ENCODE peak calls at places on chromosomes 3 and 15, in six cellular contexts. J is H1, Q is breast epithelium, B is left ventricle myocardium inferior, P is GM12878, Y is uterus. L is an unnamed sample.

GRCh38 chr3:57604971-57605370 is 7.8 kb upstream of the ARF4 start:
- DNase-seq in Y (no peak), P (no peak), J (no peak), Q (no peak), B (no peak), L (no peak)

GRCh38 chr3:194808709-194809108 is 123.0 kb downstream of the FAM43A start:
- DNase-seq in Q (no peak), J (no peak), B (no peak), Y (no peak), P (no peak), L (no peak)

GRCh38 chr15:100602822-100603393 is 519 bp downstream of the ASB7 start:
- DNase-seq in Y (no peak), P (peak), Q (no peak), B (no peak), J (peak), L (no peak)

GRCh38 chr15:43151688-43152087 is 18.3 kb downstream of the TMEM62 start:
- DNase-seq in P (no peak), Q (no peak), Y (no peak), J (no peak), B (no peak), L (no peak)

GRCh38 chr15:52362497-52362896 is 66.9 kb upstream of the MYO5C start:
- DNase-seq in Y (no peak), J (no peak), Q (no peak), P (no peak), B (no peak), L (no peak)

GRCh38 chr15:35290301-35290721 is 205.2 kb upstream of the NANOGP8 start:
- DNase-seq in P (no peak), B (no peak), Y (no peak), J (no peak), Q (no peak), L (no peak)

GRCh38 chr3:194615221-194615620 is 18.0 kb downstream of the TMEM44 start:
- DNase-seq in Q (no peak), B (no peak), P (no peak), J (no peak), Y (no peak), L (no peak)

GRCh38 chr15:74396445-74397238 is 29.2 kb upstream of the CYP11A1 start:
- DNase-seq in B (no peak), P (peak), Q (no peak), Y (no peak), J (no peak), L (no peak)

GRCh38 chr3:59510576-59510975 is 460.8 kb upstream of the CFAP20DC start:
- DNase-seq in Y (no peak), J (no peak), P (no peak), Q (no peak), B (no peak), L (no peak)

GRCh38 chr15:69602921-69603320 is 150.3 kb downstream of the RPLP1 start:
- DNase-seq in J (no peak), P (no peak), Q (no peak), B (no peak), Y (no peak), L (no peak)

GRCh38 chr3:172140499-172141391 is 101.4 kb downstream of the FNDC3B start:
- DNase-seq in Q (peak), P (no peak), B (no peak), J (no peak), Y (peak), L (peak)

GRCh38 chr15:100691321-100691720 is 88.9 kb downstream of the ASB7 start:
- DNase-seq in Q (no peak), P (no peak), B (no peak), J (no peak), Y (no peak), L (peak)

GRCh38 chr3:169659858-169660614 is 3.5 kb downstream of the MECOM start:
- DNase-seq in Q (no peak), P (no peak), B (no peak), J (peak), Y (no peak), L (no peak)

GRCh38 chr15:31251165-31251564 is 75.5 kb upstream of the KLF13 start:
- DNase-seq in B (no peak), J (no peak), P (no peak), Y (no peak), Q (no peak), L (no peak)

GRCh38 chr3:56839784-56840724 is 38.3 kb upstream of the ARHGEF3 start:
- DNase-seq in J (no peak), Y (peak), B (no peak), P (no peak), Q (no peak), L (no peak)

GRCh38 chr3:45110185-45110833 is 35.9 kb downstream of the CDCP1 start:
- DNase-seq in Q (no peak), P (no peak), B (no peak), J (no peak), Y (no peak), L (no peak)

GRCh38 chr3:129304141-129304540 is 25.5 kb downstream of the HMCES start:
- DNase-seq in J (no peak), B (no peak), Y (no peak), Q (no peak), P (no peak), L (no peak)

GRCh38 chr3:53040361-53040820 is 5.5 kb downstream of the SFMBT1 start:
- DNase-seq in J (no peak), Y (no peak), Q (no peak), B (no peak), P (no peak), L (no peak)

GRCh38 chr15:73873889-73874511 is 636 bp downstream of the TBC1D21 start:
- DNase-seq in B (no peak), Q (no peak), J (no peak), Y (no peak), P (no peak), L (no peak)

GRCh38 chr3:183775781-183776180 is 49.6 kb downstream of the MAP6D1 start:
- DNase-seq in Y (peak), P (no peak), Q (no peak), B (peak), J (no peak), L (no peak)

DNA sequence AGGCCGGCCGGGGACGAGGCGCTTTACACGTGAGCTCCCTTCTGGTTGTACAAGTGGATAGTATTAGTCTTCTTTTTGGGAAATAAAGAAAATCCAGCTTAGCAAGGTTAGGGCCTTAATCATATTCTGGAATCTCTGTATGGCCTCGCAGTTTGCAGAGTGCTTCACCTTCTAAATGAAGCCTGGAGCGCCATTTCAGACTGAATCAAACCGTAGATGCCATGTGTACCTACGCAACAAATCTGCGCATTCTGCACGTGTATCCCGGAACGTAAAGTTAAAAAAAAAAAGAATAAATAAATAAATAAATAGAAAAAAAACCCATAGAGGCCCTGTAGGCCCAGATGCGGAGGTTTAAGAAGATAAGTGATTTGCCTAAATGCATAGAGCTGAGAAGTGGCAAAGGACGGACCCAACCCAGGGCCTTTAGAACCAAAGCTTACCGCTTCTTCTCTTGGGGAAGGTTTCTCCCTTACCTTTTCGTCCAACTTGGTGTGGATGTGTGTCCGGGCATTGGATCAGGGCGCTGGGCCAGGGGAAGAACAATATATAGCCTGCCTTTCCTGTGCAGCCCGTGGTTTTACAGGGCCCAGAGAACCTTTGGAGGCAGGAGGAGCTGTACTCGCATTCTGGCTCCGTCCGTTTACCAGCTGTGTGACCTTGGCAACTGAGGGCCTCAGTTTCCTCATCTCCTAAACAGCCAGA is 516 bp upstream of the P3H2 start:
- DNase-seq in Y (no peak), P (no peak), B (no peak), Q (no peak), J (no peak), L (no peak)
- H3K27ac ChIP-seq in Y (peak), P (no peak), B (peak), Q (peak), J (no peak), L (no peak)

GRCh38 chr15:58952751-58953150 is 19.3 kb upstream of the SLTM start:
- DNase-seq in P (no peak), B (no peak), J (no peak), Y (no peak), Q (no peak), L (no peak)

GRCh38 chr15:58958811-58959210 is 25.3 kb upstream of the SLTM start:
- DNase-seq in Y (no peak), B (no peak), P (no peak), J (no peak), Q (no peak), L (no peak)

GRCh38 chr15:58962136-58962535 is 25.3 kb upstream of the RNF111 start:
- DNase-seq in Y (no peak), Q (no peak), J (no peak), B (no peak), P (no peak), L (no peak)

GRCh38 chr15:58962662-58963565 is 24.5 kb upstream of the RNF111 start:
- DNase-seq in B (no peak), J (no peak), P (no peak), Y (no peak), Q (no peak), L (no peak)

GRCh38 chr15:58957101-58957973 is 23.9 kb upstream of the SLTM start:
- DNase-seq in Q (no peak), B (no peak), Y (peak), J (peak), P (no peak), L (peak)
- H3K4me3 ChIP-seq in Q (no peak), B (no peak), Y (no peak), J (no peak), P (no peak), L (no peak)

GRCh38 chr3:126080970-126081369 is 3.0 kb downstream of the SLC41A3 start:
- DNase-seq in J (no peak), P (no peak), Q (no peak), B (no peak), Y (no peak), L (no peak)
- H3K27ac ChIP-seq in J (no peak), P (no peak), Q (no peak), B (no peak), Y (no peak), L (no peak)

GRCh38 chr3:71585891-71586809 is 2.6 kb upstream of the FOXP1 start:
- DNase-seq in P (no peak), J (no peak), Y (peak), B (no peak), Q (no peak), L (no peak)
- H3K4me3 ChIP-seq in P (no peak), J (no peak), Y (no peak), B (no peak), Q (no peak), L (no peak)

GRCh38 chr3:157500232-157500631 is 3.0 kb downstream of the VEPH1 start:
- DNase-seq in J (no peak), Y (no peak), B (no peak), Q (no peak), P (no peak), L (no peak)
- H3K27ac ChIP-seq in J (peak), Y (no peak), B (no peak), Q (no peak), P (no peak), L (no peak)

GRCh38 chr15:56732881-56733130 is 503 bp downstream of the ZNF280D start:
- DNase-seq in B (no peak), Y (no peak), J (no peak), Q (peak), P (no peak), L (peak)
- H3K4me3 ChIP-seq in B (peak), Y (peak), J (peak), Q (peak), P (peak), L (peak)

DNA sequence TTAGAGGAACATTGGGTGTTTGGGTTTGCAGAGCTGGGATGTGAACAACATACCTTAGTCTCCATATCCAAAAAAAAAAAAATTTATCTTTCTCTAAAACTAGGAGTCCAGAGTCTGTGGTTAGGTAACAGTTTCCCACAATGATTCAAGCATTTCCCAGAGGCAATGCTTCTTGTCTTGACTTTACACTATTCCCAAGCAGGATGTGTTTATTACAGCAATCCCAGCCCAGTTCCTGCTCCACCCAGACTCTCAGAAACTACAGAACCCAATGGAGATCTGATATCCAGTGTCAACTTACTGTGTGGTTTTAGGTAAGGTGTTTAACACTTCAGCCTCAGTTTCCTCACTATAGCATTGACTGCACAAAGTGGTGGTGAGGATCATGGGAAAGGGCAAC is 2.3 kb upstream of the C3orf62 start:
- DNase-seq in Q (no peak), P (no peak), B (no peak), Y (no peak), J (no peak), L (no peak)
- H3K27ac ChIP-seq in Q (peak), P (no peak), B (peak), Y (peak), J (no peak), L (no peak)

GRCh38 chr15:65355173-65355982 is 22.4 kb downstream of the IGDCC3 start:
- DNase-seq in B (no peak), J (peak), Q (no peak), Y (no peak), P (no peak), L (no peak)

GRCh38 chr15:65361708-65362459 is 15.9 kb downstream of the IGDCC3 start:
- DNase-seq in J (peak), Q (no peak), B (no peak), Y (no peak), P (no peak), L (no peak)

GRCh38 chr15:65354835-65355172 is 23.0 kb downstream of the IGDCC3 start:
- DNase-seq in P (no peak), Y (no peak), B (no peak), Q (no peak), J (peak), L (no peak)

DNA sequence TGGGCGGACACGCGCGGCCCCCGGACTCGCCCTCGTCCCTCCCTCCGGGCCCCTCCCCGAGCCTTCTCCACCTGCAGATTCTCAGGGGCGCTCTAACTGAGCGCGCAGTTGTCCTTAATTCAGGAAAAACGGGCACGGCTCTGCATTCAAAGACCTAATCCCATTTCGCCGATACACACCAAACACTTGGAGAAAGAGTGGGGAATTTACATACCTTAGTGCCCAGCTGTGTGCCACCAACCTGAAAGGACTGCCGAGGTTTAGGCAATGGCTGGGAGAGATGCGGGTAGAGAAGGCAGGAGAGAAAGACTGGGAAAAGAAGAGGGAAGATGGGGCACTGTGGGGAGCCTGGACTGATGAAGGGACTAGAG is 21.8 kb downstream of the IGDCC3 start:
- DNase-seq in B (no peak), Y (no peak), P (no peak), J (peak), Q (no peak), L (no peak)
- H3K4me3 ChIP-seq in B (peak), Y (peak), P (no peak), J (peak), Q (peak), L (peak)

L was measured in tibial nerve.